ENCODE peak calls at places on chromosomes 5 and 9, in four cellular contexts. One of them, this sample, is unnamed.

GRCh38 chr5:179310439-179311090 is 34.7 kb downstream of the ADAMTS2 start:
- DNase-seq in AG09319: no peak
- DNase-seq in GM12865: no peak
- DNase-seq in AG09309: no peak
- DNase-seq in this sample: no peak

GRCh38 chr9:91814681-91815212 is 135.3 kb downstream of the ROR2 start:
- DNase-seq in AG09319: no peak
- DNase-seq in GM12865: no peak
- DNase-seq in AG09309: no peak
- DNase-seq in this sample: no peak

GRCh38 chr9:137538058-137538457 is 12.1 kb downstream of the PNPLA7 start:
- DNase-seq in AG09319: no peak
- DNase-seq in GM12865: no peak
- DNase-seq in AG09309: no peak
- DNase-seq in this sample: no peak

GRCh38 chr5:140182075-140182709 is 7.2 kb downstream of the CYSTM1 start:
- DNase-seq in AG09319: peak
- DNase-seq in GM12865: no peak
- DNase-seq in AG09309: no peak
- DNase-seq in this sample: no peak

GRCh38 chr5:76291305-76292077 is 111.6 kb upstream of the IQGAP2 start:
- DNase-seq in AG09319: no peak
- DNase-seq in GM12865: no peak
- DNase-seq in AG09309: no peak
- DNase-seq in this sample: no peak

GRCh38 chr5:65867509-65868195 is 58.7 kb upstream of the ERBIN start:
- DNase-seq in AG09319: no peak
- DNase-seq in GM12865: no peak
- DNase-seq in AG09309: no peak
- DNase-seq in this sample: no peak

GRCh38 chr5:32233220-32233695 is 59.1 kb upstream of the GOLPH3 start:
- DNase-seq in AG09319: no peak
- DNase-seq in GM12865: no peak
- DNase-seq in AG09309: no peak
- DNase-seq in this sample: no peak

GRCh38 chr5:178866946-178867345 is 7.2 kb downstream of the ZNF354B start:
- DNase-seq in AG09319: no peak
- DNase-seq in GM12865: peak
- DNase-seq in AG09309: no peak
- DNase-seq in this sample: no peak

GRCh38 chr9:14501366-14501765 is 187.4 kb upstream of the NFIB start:
- DNase-seq in AG09319: no peak
- DNase-seq in GM12865: no peak
- DNase-seq in AG09309: no peak
- DNase-seq in this sample: no peak

GRCh38 chr5:132387649-132388117 is 18.2 kb downstream of the SLC22A5 start:
- DNase-seq in AG09319: peak
- DNase-seq in GM12865: no peak
- DNase-seq in AG09309: peak
- DNase-seq in this sample: peak

GRCh38 chr5:42851441-42851840 is 39.7 kb upstream of the SELENOP start:
- DNase-seq in AG09319: no peak
- DNase-seq in GM12865: no peak
- DNase-seq in AG09309: no peak
- DNase-seq in this sample: no peak

GRCh38 chr5:62310426-62311105 is 4.6 kb downstream of the KIF2A start:
- DNase-seq in AG09319: no peak
- DNase-seq in GM12865: no peak
- DNase-seq in AG09309: no peak
- DNase-seq in this sample: no peak

GRCh38 chr5:143454936-143455516 is 51.5 kb upstream of the NR3C1 start:
- DNase-seq in AG09319: no peak
- DNase-seq in GM12865: no peak
- DNase-seq in AG09309: no peak
- DNase-seq in this sample: no peak

GRCh38 chr5:80881726-80882125 is 78.4 kb upstream of the RASGRF2 start:
- DNase-seq in AG09319: no peak
- DNase-seq in GM12865: no peak
- DNase-seq in AG09309: no peak
- DNase-seq in this sample: no peak

GRCh38 chr5:112143684-112144083 is 275.4 kb downstream of the EPB41L4A start:
- DNase-seq in AG09319: no peak
- DNase-seq in GM12865: no peak
- DNase-seq in AG09309: no peak
- DNase-seq in this sample: no peak

GRCh38 chr5:143562935-143563334 is 159.4 kb upstream of the NR3C1 start:
- DNase-seq in AG09319: no peak
- DNase-seq in GM12865: no peak
- DNase-seq in AG09309: no peak
- DNase-seq in this sample: no peak

GRCh38 chr9:91285729-91286353 is 75.9 kb downstream of the AUH start:
- DNase-seq in AG09319: no peak
- DNase-seq in GM12865: no peak
- DNase-seq in AG09309: no peak
- DNase-seq in this sample: no peak

DNA sequence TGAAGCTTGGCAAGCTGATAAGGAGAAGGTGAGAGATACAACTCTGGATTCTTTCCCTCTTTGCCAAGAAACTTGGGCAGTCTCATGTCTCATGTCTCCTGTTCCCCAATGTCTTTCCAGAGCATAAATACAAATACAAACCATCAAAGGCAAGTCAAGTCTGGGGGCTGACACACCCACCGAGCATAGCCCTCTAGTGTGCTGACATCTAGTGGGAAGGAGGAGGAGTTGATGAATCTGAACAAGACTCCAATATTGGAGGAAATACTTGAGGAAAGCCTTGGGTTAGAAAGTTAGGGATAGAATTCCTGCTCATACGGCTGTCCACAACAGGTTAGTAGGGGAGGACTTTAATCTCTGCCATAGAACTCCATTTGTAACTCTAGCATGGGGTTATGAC is 8.6 kb downstream of the MLANA start:
- DNase-seq in AG09319: no peak
- DNase-seq in GM12865: no peak
- DNase-seq in AG09309: no peak
- DNase-seq in this sample: no peak
- TF ChIP-seq CTCF in AG09319: no peak
- TF ChIP-seq CTCF in GM12865: no peak
- TF ChIP-seq CTCF in AG09309: no peak
- TF ChIP-seq CTCF in this sample: no peak

DNA sequence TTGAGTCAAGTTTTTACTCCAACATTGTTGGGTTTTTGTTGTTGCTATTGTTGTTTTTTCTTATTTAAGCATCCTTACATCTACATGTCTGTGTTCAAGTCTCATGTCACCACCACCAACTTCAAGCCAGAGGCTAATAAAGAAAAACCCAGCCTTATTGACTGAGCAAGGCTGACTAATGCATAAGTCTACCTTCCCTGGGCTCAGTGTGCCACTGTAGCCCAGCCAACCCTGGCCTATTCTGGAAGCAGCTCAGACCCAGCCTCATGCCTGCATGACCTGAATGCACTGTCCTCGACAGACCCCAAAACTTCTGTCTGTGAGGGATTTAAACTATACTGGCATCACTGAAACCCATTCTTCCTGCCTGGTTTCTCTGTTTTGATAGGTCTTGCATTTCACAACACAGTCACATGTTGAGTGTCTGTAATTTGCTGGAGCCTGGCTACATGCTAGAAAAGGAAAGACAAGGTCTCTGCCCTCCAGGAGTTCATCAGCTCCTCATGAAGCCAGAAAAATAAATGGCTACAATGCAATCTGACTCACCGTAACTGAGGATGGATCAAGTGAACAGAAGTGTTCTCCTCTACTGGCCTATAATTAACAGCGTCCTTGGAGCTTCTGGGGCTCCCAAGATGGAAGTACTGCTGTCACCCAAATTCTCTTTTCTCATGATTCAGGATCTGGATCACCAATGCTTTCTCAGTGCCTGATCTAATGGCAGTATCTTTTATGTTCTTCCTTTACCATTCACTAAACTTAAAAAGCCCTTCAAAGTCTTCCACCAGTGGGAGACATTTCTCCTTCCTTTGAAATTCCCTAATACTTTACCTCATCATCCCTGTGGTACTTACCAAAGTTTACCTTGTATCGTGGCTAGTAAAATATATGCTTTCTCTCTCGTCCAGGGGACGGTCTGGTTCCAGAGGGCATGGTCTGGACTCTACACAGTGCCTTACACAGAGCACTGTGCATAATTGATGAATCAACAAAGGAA is 103.9 kb upstream of the IFNE start:
- DNase-seq in AG09319: no peak
- DNase-seq in GM12865: no peak
- DNase-seq in AG09309: no peak
- DNase-seq in this sample: no peak
- TF ChIP-seq CTCF in AG09319: peak
- TF ChIP-seq CTCF in GM12865: no peak
- TF ChIP-seq CTCF in AG09309: peak
- TF ChIP-seq CTCF in this sample: peak

GRCh38 chr9:99299214-99300102 is 77.4 kb downstream of the SEC61B start:
- DNase-seq in AG09319: peak
- DNase-seq in GM12865: peak
- DNase-seq in AG09309: peak
- DNase-seq in this sample: peak
- TF ChIP-seq CTCF in AG09319: peak
- TF ChIP-seq CTCF in GM12865: no peak
- TF ChIP-seq CTCF in AG09309: peak
- TF ChIP-seq CTCF in this sample: peak

DNA sequence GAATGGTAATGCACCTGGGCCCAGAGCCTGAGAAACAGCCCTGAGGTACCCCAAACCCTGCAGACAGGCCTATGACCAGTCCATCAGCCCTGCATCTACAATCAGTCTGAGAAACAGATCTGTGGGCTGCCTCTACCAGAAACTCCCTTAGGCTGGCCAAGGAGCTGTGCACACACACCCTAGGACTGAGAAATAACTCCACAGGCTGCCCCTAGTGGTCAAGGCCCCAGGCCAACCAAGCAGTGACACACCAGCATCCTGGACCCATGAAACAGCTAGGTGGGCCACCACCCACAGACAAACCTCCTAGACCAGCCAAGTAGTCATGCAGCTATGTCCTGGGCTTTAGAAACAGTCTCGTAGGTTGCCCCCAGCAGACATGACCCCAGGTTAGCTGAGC is 253.6 kb upstream of the VLDLR start:
- DNase-seq in AG09319: no peak
- DNase-seq in GM12865: peak
- DNase-seq in AG09309: no peak
- DNase-seq in this sample: no peak
- TF ChIP-seq CTCF in AG09319: no peak
- TF ChIP-seq CTCF in GM12865: peak
- TF ChIP-seq CTCF in AG09309: no peak
- TF ChIP-seq CTCF in this sample: peak

GRCh38 chr5:123450641-123451421 is 27.6 kb upstream of the CEP120 start:
- DNase-seq in AG09319: no peak
- DNase-seq in GM12865: peak
- DNase-seq in AG09309: no peak
- DNase-seq in this sample: no peak
- TF ChIP-seq CTCF in AG09319: no peak
- TF ChIP-seq CTCF in GM12865: no peak
- TF ChIP-seq CTCF in AG09309: no peak
- TF ChIP-seq CTCF in this sample: no peak

GRCh38 chr9:123412171-123412820 is 56.3 kb downstream of the CRB2 start:
- DNase-seq in AG09319: no peak
- DNase-seq in GM12865: no peak
- DNase-seq in AG09309: no peak
- DNase-seq in this sample: no peak
- TF ChIP-seq CTCF in AG09319: no peak
- TF ChIP-seq CTCF in GM12865: no peak
- TF ChIP-seq CTCF in AG09309: no peak
- TF ChIP-seq CTCF in this sample: no peak

DNA sequence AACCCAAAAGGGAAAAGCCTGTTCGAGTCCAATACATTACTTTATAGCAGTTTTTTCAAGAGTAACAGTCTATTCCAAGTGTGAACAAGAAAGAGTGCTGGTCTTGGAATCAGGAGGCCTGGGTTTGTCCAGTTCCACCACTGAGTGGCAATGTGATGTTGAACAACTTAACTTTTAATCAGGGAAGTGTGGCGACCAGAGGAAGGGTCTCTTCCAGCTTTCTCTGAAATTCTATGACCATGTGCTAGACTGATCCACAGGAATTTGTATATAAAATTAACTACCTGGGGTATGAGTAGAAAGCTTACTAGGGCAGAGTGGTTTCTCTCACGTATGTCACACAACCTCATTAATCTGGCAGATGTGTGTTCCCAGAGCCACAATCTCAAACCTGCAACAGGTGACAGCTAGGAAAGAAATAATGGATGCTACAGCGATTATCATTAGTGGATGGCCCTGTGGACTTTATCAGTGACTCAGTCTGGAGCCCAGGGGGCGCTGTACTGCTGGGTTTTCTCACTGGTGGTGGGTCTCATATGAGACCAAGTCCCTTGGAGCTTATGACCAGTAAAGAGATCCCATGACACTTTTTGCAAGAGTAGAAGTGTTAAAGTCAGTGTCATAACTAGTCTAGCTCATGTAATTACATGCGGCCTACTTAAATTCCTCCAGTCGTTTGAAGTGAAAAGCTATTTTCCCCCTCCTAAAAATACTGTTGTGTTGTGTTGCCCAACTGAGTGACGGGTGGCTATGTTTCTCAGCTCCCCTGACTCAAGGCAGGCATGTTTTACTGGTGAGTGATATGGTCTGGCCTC is 116.5 kb downstream of the GDNF start:
- DNase-seq in AG09319: no peak
- DNase-seq in GM12865: peak
- DNase-seq in AG09309: no peak
- DNase-seq in this sample: no peak
- TF ChIP-seq CTCF in AG09319: peak
- TF ChIP-seq CTCF in GM12865: peak
- TF ChIP-seq CTCF in AG09309: peak
- TF ChIP-seq CTCF in this sample: peak

GRCh38 chr9:90142580-90142979 is 500.0 kb downstream of the DIRAS2 start:
- DNase-seq in AG09319: peak
- DNase-seq in GM12865: peak
- DNase-seq in AG09309: no peak
- DNase-seq in this sample: peak
- TF ChIP-seq CTCF in AG09319: peak
- TF ChIP-seq CTCF in GM12865: peak
- TF ChIP-seq CTCF in AG09309: peak
- TF ChIP-seq CTCF in this sample: peak

GRCh38 chr9:109779711-109780452 is at the start of gene PALM2AKAP2:
- DNase-seq in AG09319: no peak
- DNase-seq in GM12865: peak
- DNase-seq in AG09309: no peak
- DNase-seq in this sample: peak
- TF ChIP-seq CTCF in AG09319: peak
- TF ChIP-seq CTCF in GM12865: no peak
- TF ChIP-seq CTCF in AG09309: no peak
- TF ChIP-seq CTCF in this sample: no peak

GRCh38 chr9:94480205-94480604 is 74.7 kb upstream of the PCAT7 start:
- DNase-seq in AG09319: no peak
- DNase-seq in GM12865: no peak
- DNase-seq in AG09309: no peak
- DNase-seq in this sample: no peak
- TF ChIP-seq CTCF in AG09319: no peak
- TF ChIP-seq CTCF in GM12865: no peak
- TF ChIP-seq CTCF in AG09309: no peak
- TF ChIP-seq CTCF in this sample: no peak

This sample was measured in HFF-Myc.